ENCODE peak calls at places on chromosomes 7 and 10, in four cellular contexts. H is stimulated activated CD4-positive, alpha-beta T cell treated with anti-CD3 and anti-CD28 coated beads, Interleukin-4, amount 100 ng/mL, for 1 hour; J is fibroblast of lung; V is heart right ventricle. S is an unnamed sample.

GRCh38 chr7:126541416-126541815 is 711.3 kb downstream of the GRM8 start:
- DNase-seq in V (no peak), H (no peak), J (no peak), S (no peak)

GRCh38 chr10:110425684-110426293 is 71.9 kb upstream of the DUSP5 start:
- DNase-seq in J (peak; percentile 99), V (no peak), H (peak; percentile 20), S (no peak)

GRCh38 chr10:96505150-96506136 is 8.3 kb downstream of the TLL2 start:
- DNase-seq in V (no peak), H (no peak), J (peak; percentile 25), S (no peak)

GRCh38 chr7:87317691-87318245 is 27.7 kb upstream of the CROT start:
- DNase-seq in J (no peak), V (no peak), H (no peak), S (no peak)

GRCh38 chr7:26653430-26653911 is 210.9 kb downstream of the SKAP2 start:
- DNase-seq in J (no peak), H (no peak), V (no peak), S (no peak)

GRCh38 chr10:112951349-112952281 is 1.6 kb downstream of the TCF7L2 start:
- DNase-seq in H (peak; percentile 55), V (peak; percentile 63), J (peak; percentile 85), S (peak; percentile 27)

GRCh38 chr7:3436746-3437145 is 135.7 kb downstream of the SDK1 start:
- DNase-seq in H (no peak), J (peak; percentile 86), V (no peak), S (no peak)

GRCh38 chr10:133336131-133337078 is at the start of gene CALY:
- DNase-seq in H (peak; percentile 70), V (no peak), J (no peak), S (no peak)

GRCh38 chr7:41244246-41244645 is 458.6 kb downstream of the INHBA start:
- DNase-seq in J (peak; percentile 83), V (no peak), H (no peak), S (no peak)

GRCh38 chr7:17301491-17302101 is 3.1 kb downstream of the AHR start:
- DNase-seq in J (peak; percentile 34), V (no peak), H (peak; percentile 27), S (no peak)

GRCh38 chr7:157235357-157236018 is 96.8 kb downstream of the UBE3C start:
- DNase-seq in J (peak; percentile 76), V (no peak), H (no peak), S (no peak)

GRCh38 chr10:77824893-77825292 is 101.7 kb downstream of the DLG5 start:
- DNase-seq in J (no peak), V (no peak), H (no peak), S (no peak)

GRCh38 chr7:48209004-48209600 is 37.8 kb downstream of the ABCA13 start:
- DNase-seq in J (no peak), H (no peak), V (no peak), S (no peak)

GRCh38 chr7:159078193-159078910 is 66.3 kb downstream of the VIPR2 start:
- DNase-seq in H (no peak), V (no peak), J (no peak), S (no peak)

GRCh38 chr7:5396542-5396941 is 27.1 kb downstream of the TNRC18 start:
- DNase-seq in H (peak; percentile 50), V (no peak), J (no peak), S (no peak)

GRCh38 chr10:47299611-47299988 is 397 bp upstream of the GDF10 start:
- DNase-seq in H (no peak), J (no peak), V (no peak), S (no peak)

GRCh38 chr10:86363184-86363832 is 3.3 kb downstream of the GRID1 start:
- DNase-seq in H (no peak), V (peak; percentile 54), J (no peak), S (no peak)

GRCh38 chr7:102933763-102934162 is 21.0 kb downstream of the LRRC17 start:
- DNase-seq in H (no peak), J (peak; percentile 97), V (peak; percentile 60), S (no peak)

GRCh38 chr10:74753295-74754211 is 72.8 kb upstream of the KAT6B start:
- DNase-seq in V (no peak), J (peak; percentile 73), H (no peak), S (no peak)

GRCh38 chr7:155545348-155545747 is 1.0 kb downstream of the CNPY1 start:
- DNase-seq in H (no peak), V (no peak), J (no peak), S (no peak)

GRCh38 chr10:102505462-102506115 is 1.8 kb downstream of the SUFU start:
- DNase-seq in H (no peak), V (no peak), J (no peak), S (no peak)

GRCh38 chr10:53314856-53315255 is 542.3 kb upstream of the MBL2 start:
- DNase-seq in J (peak; percentile 98), H (no peak), V (no peak), S (no peak)

GRCh38 chr7:133675510-133676218 is 422.8 kb downstream of the EXOC4 start:
- DNase-seq in J (no peak), V (no peak), H (no peak), S (no peak)

GRCh38 chr7:120554960-120555571 is 282.1 kb downstream of the KCND2 start:
- DNase-seq in V (no peak), J (peak; percentile 44), H (no peak), S (no peak)

GRCh38 chr7:111529507-111530355 is 32.6 kb downstream of the IMMP2L start:
- DNase-seq in H (no peak), V (no peak), J (peak; percentile 10), S (no peak)

GRCh38 chr10:118547282-118547681 is 48.2 kb downstream of the PRLHR start:
- DNase-seq in H (no peak), J (no peak), V (no peak), S (no peak)

GRCh38 chr10:5508161-5508604 is 8.8 kb upstream of the CALML5 start:
- DNase-seq in J (no peak), H (no peak), V (no peak), S (no peak)

GRCh38 chr10:71770789-71771188 is 2.5 kb downstream of the VSIR start:
- DNase-seq in J (no peak), H (no peak), V (no peak), S (no peak)

GRCh38 chr10:112637901-112638300 is 190.9 kb downstream of the VTI1A start:
- DNase-seq in J (no peak), V (no peak), H (no peak), S (no peak)

GRCh38 chr7:130256716-130257115 is 9.9 kb upstream of the CPA2 start:
- DNase-seq in J (no peak), V (no peak), H (no peak), S (no peak)

GRCh38 chr7:25263292-25263691 is 35.0 kb upstream of the NPVF start:
- DNase-seq in J (peak; percentile 25), V (no peak), H (no peak), S (no peak)

GRCh38 chr10:130634796-130635195 is 498.6 kb downstream of the GLRX3 start:
- DNase-seq in H (no peak), V (no peak), J (no peak), S (no peak)

GRCh38 chr10:73648975-73649829 is 6.6 kb downstream of the SYNPO2L start:
- DNase-seq in J (peak; percentile 58), V (no peak), H (no peak), S (no peak)

GRCh38 chr10:1228463-1228975 is 172.3 kb downstream of the WDR37 start:
- DNase-seq in J (no peak), H (no peak), V (no peak), S (no peak)

GRCh38 chr10:10830316-10831061 is 187.2 kb upstream of the CELF2 start:
- DNase-seq in J (peak; percentile 88), H (no peak), V (no peak), S (no peak)

GRCh38 chr10:22259280-22259679 is 41.5 kb upstream of the EBLN1 start:
- DNase-seq in V (no peak), H (no peak), J (no peak), S (no peak)

GRCh38 chr7:104903781-104904180 is 110.2 kb upstream of the KMT2E start:
- DNase-seq in J (no peak), H (no peak), V (no peak), S (no peak)

GRCh38 chr10:119655566-119656001 is 4.4 kb downstream of the BAG3 start:
- DNase-seq in V (peak; percentile 37), J (peak; percentile 86), H (peak; percentile 42), S (no peak)

GRCh38 chr10:22017283-22018020 is 13.9 kb upstream of the DNAJC1 start:
- DNase-seq in J (no peak), V (no peak), H (no peak), S (no peak)

GRCh38 chr7:46108272-46108671 is 187.2 kb upstream of the IGFBP3 start:
- DNase-seq in J (no peak), V (no peak), H (no peak), S (no peak)

S was measured in hypothalamus.